ENCODE peak calls at places on chromosomes 5 and 9, in ten cellular contexts. D is upper lobe of left lung, O is foreskin fibroblast, V is GM04503, B is astrocyte of the spinal cord, R is aorta, M is BE2C, G is AG20443, H is D341Med, Y is NCI-H2171. J is an unnamed sample.

GRCh38 chr5:82512025-82512424 is 233.9 kb upstream of the RPS23 start:
- DNase-seq in M (no peak), R (no peak), D (no peak), G (no peak), V (no peak), H (no peak), Y (no peak), B (no peak), O (no peak), J (no peak)

GRCh38 chr5:116778015-116778414 is 203.4 kb upstream of the SEMA6A start:
- DNase-seq in Y (no peak), V (no peak), R (no peak), H (no peak), M (no peak), D (no peak), O (no peak), G (no peak), B (peak; percentile 18), J (no peak)

GRCh38 chr5:171639966-171640365 is 145.7 kb upstream of the SMIM23 start:
- DNase-seq in R (no peak), V (no peak), H (no peak), M (no peak), G (no peak), B (no peak), Y (no peak), D (no peak), O (no peak), J (no peak)

GRCh38 chr5:999724-1000123 is 8.9 kb upstream of the NKD2 start:
- DNase-seq in G (no peak), D (no peak), B (no peak), H (no peak), O (no peak), Y (no peak), V (no peak), R (peak; percentile 15), M (no peak), J (no peak)

GRCh38 chr9:109536859-109537258 is 38.8 kb upstream of the PTPN3 start:
- DNase-seq in D (no peak), H (no peak), V (no peak), O (no peak), B (no peak), Y (no peak), G (no peak), R (no peak), M (no peak), J (no peak)

GRCh38 chr9:127637322-127637847 is 25.3 kb downstream of the STXBP1 start:
- DNase-seq in Y (peak; percentile 71), B (peak; percentile 51), H (no peak), M (no peak), D (no peak), R (no peak), V (peak; percentile 64), O (peak; percentile 74), G (peak; percentile 69), J (no peak)

GRCh38 chr5:76715734-76716455 is at the start of gene F2R:
- DNase-seq in B (peak; percentile 88), H (peak; percentile 92), G (peak; percentile 79), D (peak; percentile 93), M (peak; percentile 44), Y (peak; percentile 3), V (no peak), R (peak; percentile 65), O (peak; percentile 43), J (no peak)

GRCh38 chr5:77358566-77359205 is 133.4 kb downstream of the WDR41 start:
- DNase-seq in O (peak; percentile 21), H (no peak), R (no peak), G (peak; percentile 68), Y (no peak), M (no peak), D (no peak), V (peak; percentile 58), B (peak; percentile 34), J (no peak)

GRCh38 chr5:90529939-90530677 is 724 bp upstream of the LYSMD3 start:
- DNase-seq in M (peak; percentile 73), Y (peak; percentile 26), D (no peak), R (peak; percentile 65), O (peak; percentile 79), B (peak; percentile 82), H (peak; percentile 75), G (peak; percentile 78), V (peak; percentile 54), J (peak; percentile 58)

GRCh38 chr9:134422701-134423100 is 96.4 kb downstream of the RXRA start:
- DNase-seq in V (no peak), M (no peak), B (no peak), R (no peak), G (no peak), Y (no peak), D (no peak), O (no peak), H (no peak), J (no peak)

GRCh38 chr5:27241564-27242257 is 203.3 kb upstream of the CDH9 start:
- DNase-seq in R (no peak), B (peak; percentile 97), D (no peak), G (no peak), M (no peak), V (peak; percentile 98), H (no peak), O (peak; percentile 65), Y (no peak), J (no peak)

GRCh38 chr5:14528115-14528514 is 53.5 kb upstream of the OTULINL start:
- DNase-seq in B (no peak), D (no peak), O (no peak), H (no peak), V (no peak), R (no peak), Y (no peak), M (no peak), G (no peak), J (no peak)

GRCh38 chr5:64784451-64785025 is 15.8 kb downstream of the CWC27 start:
- DNase-seq in H (peak; percentile 36), Y (peak; percentile 48), B (peak; percentile 82), D (no peak), R (peak; percentile 77), M (peak; percentile 78), G (peak; percentile 46), V (peak; percentile 21), O (peak; percentile 58), J (peak; percentile 62)

GRCh38 chr9:105385372-105385985 is 62.4 kb upstream of the FSD1L start:
- DNase-seq in B (peak; percentile 25), V (no peak), R (no peak), D (no peak), Y (no peak), G (no peak), M (no peak), O (no peak), H (no peak), J (no peak)

GRCh38 chr5:116990010-116990409 is 415.4 kb upstream of the SEMA6A start:
- DNase-seq in H (no peak), G (no peak), B (peak; percentile 5), Y (no peak), V (no peak), M (peak; percentile 39), O (no peak), R (no peak), D (no peak), J (no peak)

GRCh38 chr9:105901514-105902109 is 207.3 kb downstream of the TMEM38B start:
- DNase-seq in M (peak; percentile 68), V (no peak), D (peak; percentile 10), H (peak; percentile 86), G (peak; percentile 33), O (no peak), Y (peak; percentile 59), R (no peak), B (peak; percentile 46), J (no peak)

GRCh38 chr9:87857141-87857947 is 25.3 kb upstream of the SPATA31E1 start:
- DNase-seq in Y (no peak), G (no peak), R (no peak), B (no peak), V (no peak), O (no peak), H (no peak), D (peak; percentile 59), M (no peak), J (no peak)

GRCh38 chr9:127545196-127546124 is 66.6 kb upstream of the STXBP1 start:
- DNase-seq in M (no peak), V (no peak), B (peak; percentile 91), Y (no peak), H (no peak), G (peak; percentile 65), O (no peak), R (no peak), D (peak; percentile 90), J (no peak)

GRCh38 chr9:91904541-91905236 is 45.3 kb downstream of the ROR2 start:
- DNase-seq in B (no peak), O (no peak), D (no peak), G (no peak), M (no peak), R (no peak), H (no peak), V (no peak), Y (no peak), J (no peak)

GRCh38 chr5:171739246-171739645 is 46.4 kb upstream of the SMIM23 start:
- DNase-seq in M (no peak), V (no peak), Y (no peak), D (no peak), H (no peak), G (no peak), O (no peak), B (no peak), R (no peak), J (no peak)

GRCh38 chr9:136545065-136545965 is 533 bp downstream of the NOTCH1 start:
- DNase-seq in O (no peak), Y (no peak), D (peak; percentile 92), M (no peak), R (no peak), B (no peak), H (no peak), G (peak; percentile 44), V (no peak), J (no peak)